ENCODE peak calls at places on chromosomes 5 and 9, in six cellular contexts. H is stimulated activated CD4-positive, alpha-beta T cell treated with anti-CD3 and anti-CD28 coated beads, Interleukin-15, amount 100 ng/mL, for 24 hours; D is NCI-H1092; I is MCF 10A; O is lower lobe of right lung; N is naive thymus-derived CD8-positive, alpha-beta T cell. X is an unnamed sample.
A peak's percentile ranks its signal among the peaks of the same experiment; 100 is the strongest.

GRCh38 chr9:29796291-29796952 is 2223.1 kb upstream of the C9orf72 start:
- DNase-seq in H (no peak), D (no peak), I (no peak), O (no peak), N (no peak), X (no peak)

GRCh38 chr9:72925126-72925810 is 27.6 kb downstream of the ALDH1A1 start:
- DNase-seq in H (no peak), D (no peak), I (peak; percentile 70), O (no peak), N (no peak), X (no peak)

GRCh38 chr9:84393266-84393905 is 52.8 kb upstream of the SLC28A3 start:
- DNase-seq in H (no peak), D (no peak), I (no peak), O (no peak), N (no peak), X (no peak)

GRCh38 chr5:173915310-173916005 is 27.3 kb downstream of the CPEB4 start:
- DNase-seq in H (no peak), D (no peak), I (no peak), O (no peak), N (no peak), X (no peak)

GRCh38 chr5:137370511-137371071 is 128.5 kb downstream of the SPOCK1 start:
- DNase-seq in H (no peak), D (no peak), I (peak; percentile 38), O (no peak), N (no peak), X (no peak)

GRCh38 chr9:71977003-71977402 is 65.6 kb downstream of the C9orf85 start:
- DNase-seq in H (no peak), D (no peak), I (no peak), O (no peak), N (no peak), X (no peak)

GRCh38 chr9:5453673-5454072 is 3.3 kb downstream of the CD274 start:
- DNase-seq in H (no peak), D (no peak), I (no peak), O (no peak), N (no peak), X (no peak)

GRCh38 chr5:32760091-32760509 is 49.0 kb downstream of the NPR3 start:
- DNase-seq in H (no peak), D (no peak), I (peak; percentile 79), O (no peak), N (no peak), X (no peak)

GRCh38 chr9:2559212-2560152 is 62.1 kb upstream of the VLDLR start:
- DNase-seq in H (no peak), D (no peak), I (peak; percentile 85), O (peak; percentile 46), N (no peak), X (no peak)

GRCh38 chr5:122839731-122840130 is 5.7 kb upstream of the SNX24 start:
- DNase-seq in H (no peak), D (no peak), I (no peak), O (no peak), N (no peak), X (no peak)

GRCh38 chr9:31304576-31304975 is 1079.9 kb upstream of the ACO1 start:
- DNase-seq in H (no peak), D (no peak), I (peak; percentile 84), O (no peak), N (no peak), X (no peak)

GRCh38 chr5:76980518-76981144 is 27.8 kb downstream of the CRHBP start:
- DNase-seq in H (no peak), D (no peak), I (no peak), O (no peak), N (no peak), X (no peak)

GRCh38 chr5:108259306-108259705 is 122.6 kb downstream of the FBXL17 start:
- DNase-seq in H (no peak), D (no peak), I (peak; percentile 6), O (no peak), N (no peak), X (no peak)

GRCh38 chr5:15904894-15905805 is 274.4 kb downstream of the MARCHF11 start:
- DNase-seq in H (no peak), D (no peak), I (no peak), O (no peak), N (no peak), X (no peak)

GRCh38 chr5:141559481-141559880 is 59.3 kb downstream of the DIAPH1 start:
- DNase-seq in H (no peak), D (no peak), I (peak; percentile 97), O (no peak), N (no peak), X (no peak)

GRCh38 chr5:94376672-94377345 is 241.6 kb downstream of the KIAA0825 start:
- DNase-seq in H (no peak), D (peak; percentile 66), I (no peak), O (peak; percentile 44), N (no peak), X (peak; percentile 57)

GRCh38 chr9:122370869-122371467 is at the start of gene PTGS1:
- DNase-seq in H (peak; percentile 26), D (no peak), I (peak; percentile 49), O (peak; percentile 71), N (no peak), X (no peak)

X was measured in NCI-H2227 treated with DMSO at 0.1 percent for 48 hours.